ENCODE peak calls at places on chromosomes 12 and 14, in nine cellular contexts. S, D, C, E, Y, V, R, L and F are unnamed samples. For H3K27me3, the result is how much of the 10 kb centered on the place peaks cover.

GRCh38 chr12:88242161-88242925 is 100.2 kb downstream of the TMTC3 start:
- DNase-seq in S (no peak), D (no peak), C (peak), E (no peak), Y (no peak), V (no peak), R (no peak), L (peak), F (peak)

GRCh38 chr14:33737446-33737845 is 213.4 kb downstream of the EGLN3 start:
- DNase-seq in S (no peak), D (no peak), C (no peak), E (no peak), Y (no peak), V (no peak), R (no peak), L (no peak), F (peak)

GRCh38 chr12:101779626-101780025 is 40.4 kb upstream of the SYCP3 start:
- DNase-seq in S (no peak), D (no peak), C (no peak), E (no peak), Y (no peak), V (no peak), R (no peak), L (no peak), F (no peak)

GRCh38 chr14:26427059-26427458 is 170.8 kb downstream of the NOVA1 start:
- DNase-seq in S (no peak), D (no peak), C (no peak), E (no peak), Y (no peak), V (no peak), R (no peak), L (no peak), F (no peak)

GRCh38 chr14:103748539-103748867 is 32.9 kb downstream of the ZFYVE21 start:
- DNase-seq in S (no peak), D (no peak), C (no peak), E (no peak), Y (no peak), V (peak), R (no peak), L (no peak), F (peak)

GRCh38 chr12:65490193-65490592 is 211.7 kb downstream of the MSRB3 start:
- DNase-seq in S (no peak), D (no peak), C (no peak), E (no peak), Y (no peak), V (no peak), R (no peak), L (no peak), F (peak)

GRCh38 chr14:74963178-74963704 is 7.8 kb upstream of the PGF start:
- DNase-seq in S (no peak), D (no peak), C (no peak), E (no peak), Y (no peak), V (no peak), R (no peak), L (no peak), F (no peak)

GRCh38 chr12:55893723-55894122 is 34.0 kb downstream of the PYM1 start:
- DNase-seq in S (no peak), D (no peak), C (no peak), E (no peak), Y (no peak), V (no peak), R (no peak), L (no peak), F (no peak)

GRCh38 chr14:87017335-87017734 is 975.6 kb downstream of the GALC start:
- DNase-seq in S (no peak), D (no peak), C (no peak), E (no peak), Y (no peak), V (no peak), R (no peak), L (no peak), F (no peak)

GRCh38 chr12:42426733-42427132 is 100.8 kb downstream of the PPHLN1 start:
- DNase-seq in S (peak), D (no peak), C (no peak), E (no peak), Y (no peak), V (no peak), R (no peak), L (no peak), F (peak)

GRCh38 chr14:78782551-78782950 is 612.4 kb downstream of the NRXN3 start:
- DNase-seq in S (no peak), D (no peak), C (no peak), E (no peak), Y (no peak), V (no peak), R (no peak), L (no peak), F (no peak)

GRCh38 chr12:29796823-29797263 is 13.1 kb upstream of the TMTC1 start:
- DNase-seq in S (no peak), D (no peak), C (no peak), E (no peak), Y (no peak), V (no peak), R (no peak), L (peak), F (peak)

GRCh38 chr14:75917322-75918251 is 64.2 kb downstream of the TGFB3 start:
- DNase-seq in S (no peak), D (no peak), C (no peak), E (no peak), Y (no peak), V (no peak), R (peak), L (no peak), F (no peak)

GRCh38 chr14:30610719-30611388 is 11.3 kb upstream of the SCFD1 start:
- DNase-seq in S (peak), D (no peak), C (no peak), E (no peak), Y (peak), V (no peak), R (peak), L (peak), F (peak)

GRCh38 chr12:46950116-46950515 is 124.3 kb upstream of the SLC38A4 start:
- DNase-seq in S (no peak), D (no peak), C (no peak), E (no peak), Y (no peak), V (no peak), R (no peak), L (no peak), F (peak)

GRCh38 chr12:47729233-47729632 is 3.9 kb upstream of the ENDOU start:
- DNase-seq in S (no peak), D (no peak), C (no peak), E (no peak), Y (no peak), V (no peak), R (no peak), L (no peak), F (peak)

GRCh38 chr12:31715283-31715825 is 13.5 kb downstream of the AMN1 start:
- DNase-seq in S (no peak), D (no peak), C (no peak), E (no peak), Y (no peak), V (no peak), R (no peak), L (no peak), F (no peak)

GRCh38 chr12:5499566-5500325 is 67.8 kb downstream of the NTF3 start:
- DNase-seq in S (no peak), D (no peak), C (no peak), E (no peak), Y (peak), V (no peak), R (no peak), L (peak), F (no peak)

GRCh38 chr12:88706286-88706685 is 126.0 kb upstream of the KITLG start:
- DNase-seq in S (no peak), D (no peak), C (no peak), E (no peak), Y (no peak), V (no peak), R (no peak), L (no peak), F (no peak)

GRCh38 chr12:52317443-52318052 is 3.6 kb downstream of the KRT83 start:
- DNase-seq in S (no peak), D (no peak), C (no peak), E (no peak), Y (no peak), V (peak), R (no peak), L (no peak), F (no peak)

GRCh38 chr12:32666018-32666417 is 13.1 kb upstream of the DNM1L start:
- DNase-seq in S (no peak), D (no peak), C (no peak), E (no peak), Y (no peak), V (no peak), R (no peak), L (no peak), F (no peak)

GRCh38 chr12:92593734-92594402 is 108.9 kb upstream of the PLEKHG7 start:
- DNase-seq in S (peak), D (no peak), C (peak), E (no peak), Y (peak), V (no peak), R (no peak), L (no peak), F (peak)

GRCh38 chr14:77208266-77208978 is 26.8 kb downstream of the TMEM63C start:
- DNase-seq in S (peak), D (peak), C (peak), E (peak), Y (peak), V (no peak), R (peak), L (peak), F (peak)

GRCh38 chr12:12467701-12468218 is 94.9 kb downstream of the DUSP16 start:
- DNase-seq in S (peak), D (no peak), C (no peak), E (no peak), Y (peak), V (no peak), R (no peak), L (no peak), F (no peak)

GRCh38 chr12:26723379-26724308 is 109.3 kb downstream of the ITPR2 start:
- DNase-seq in S (no peak), D (no peak), C (no peak), E (no peak), Y (no peak), V (no peak), R (no peak), L (no peak), F (peak)

GRCh38 chr12:59041241-59042121 is 121.2 kb upstream of the LRIG3 start:
- DNase-seq in S (no peak), D (no peak), C (no peak), E (no peak), Y (no peak), V (no peak), R (no peak), L (peak), F (peak)

GRCh38 chr12:21659383-21659782 is 1.7 kb upstream of the LDHB start:
- DNase-seq in S (no peak), D (no peak), C (no peak), E (no peak), Y (no peak), V (no peak), R (no peak), L (no peak), F (no peak)

GRCh38 chr12:94832780-94833760 is 170.4 kb downstream of the NDUFA12 start:
- DNase-seq in S (no peak), D (peak), C (no peak), E (no peak), Y (no peak), V (no peak), R (peak), L (no peak), F (no peak)

GRCh38 chr12:132518354-132518992 is 28.5 kb downstream of the FBRSL1 start:
- DNase-seq in S (no peak), D (no peak), C (no peak), E (no peak), Y (no peak), V (no peak), R (no peak), L (no peak), F (no peak)
- H3K4me3 ChIP-seq in S (no peak), D (no peak), C (no peak), E (no peak), Y (no peak), V (no peak), R (no peak), L (no peak), F (no peak)

DNA sequence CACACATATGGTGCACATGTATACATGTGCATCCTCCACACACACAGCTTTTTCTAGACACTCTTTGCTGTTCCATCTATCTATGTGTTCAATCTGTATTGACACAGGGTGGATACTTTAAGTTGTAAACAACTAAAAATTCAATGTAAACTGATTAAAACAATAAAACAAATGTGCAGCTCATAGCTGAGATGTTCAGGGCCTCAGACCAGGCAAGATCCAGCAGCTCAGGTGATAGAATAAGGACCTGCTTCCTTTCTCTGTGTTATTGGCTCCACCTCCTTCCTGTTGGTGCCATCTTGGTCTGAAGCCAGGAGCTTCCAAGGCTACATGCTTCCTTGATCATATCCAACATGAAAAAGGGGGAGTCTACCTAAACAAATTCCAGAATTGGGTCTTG is 158.1 kb upstream of the RFLNA start:
- DNase-seq in S (no peak), D (no peak), C (no peak), E (no peak), Y (no peak), V (no peak), R (no peak), L (no peak), F (no peak)
- H3K27me3 ChIP-seq in S (under half), D (under half), C (under half), E (under half), Y (under half), V (under half), R (under half), L (under half), F (under half)

GRCh38 chr14:99251721-99252120 is 20.3 kb downstream of the BCL11B start:
- DNase-seq in S (no peak), D (no peak), C (no peak), E (no peak), Y (no peak), V (no peak), R (no peak), L (no peak), F (no peak)
- H3K27ac ChIP-seq in S (no peak), D (no peak), C (no peak), E (no peak), Y (peak), V (no peak), R (no peak), L (no peak), F (no peak)

GRCh38 chr14:20627337-20628032 is 14.0 kb downstream of the OR6S1 start:
- DNase-seq in S (no peak), D (no peak), C (no peak), E (no peak), Y (no peak), V (no peak), R (no peak), L (no peak), F (no peak)
- H3K4me3 ChIP-seq in S (no peak), D (no peak), C (no peak), E (no peak), Y (no peak), V (no peak), R (no peak), L (no peak), F (no peak)

GRCh38 chr12:114412825-114413749 is 7.1 kb upstream of the TBX5 start:
- DNase-seq in S (no peak), D (no peak), C (no peak), E (no peak), Y (no peak), V (no peak), R (no peak), L (no peak), F (no peak)
- H3K27me3 ChIP-seq in S (half or more), D (half or more), C (under half), E (half or more), Y (half or more), V (half or more), R (half or more), L (under half), F (under half)

GRCh38 chr12:104372048-104372720 is 68.6 kb downstream of the EID3 start:
- DNase-seq in S (no peak), D (no peak), C (no peak), E (no peak), Y (no peak), V (no peak), R (no peak), L (no peak), F (peak)

GRCh38 chr12:104372721-104373335 is 69.3 kb downstream of the EID3 start:
- DNase-seq in S (no peak), D (no peak), C (no peak), E (no peak), Y (no peak), V (no peak), R (no peak), L (no peak), F (no peak)

GRCh38 chr12:104369708-104370107 is 66.2 kb downstream of the EID3 start:
- DNase-seq in S (no peak), D (no peak), C (no peak), E (no peak), Y (no peak), V (no peak), R (no peak), L (no peak), F (no peak)

GRCh38 chr12:104374071-104374470 is 70.5 kb downstream of the EID3 start:
- DNase-seq in S (no peak), D (no peak), C (no peak), E (no peak), Y (no peak), V (no peak), R (no peak), L (no peak), F (no peak)

GRCh38 chr12:104370989-104371870 is 67.7 kb downstream of the EID3 start:
- DNase-seq in S (no peak), D (no peak), C (no peak), E (no peak), Y (no peak), V (no peak), R (no peak), L (no peak), F (peak)
- H3K27ac ChIP-seq in S (no peak), D (no peak), C (no peak), E (no peak), Y (no peak), V (no peak), R (no peak), L (no peak), F (peak)

DNA sequence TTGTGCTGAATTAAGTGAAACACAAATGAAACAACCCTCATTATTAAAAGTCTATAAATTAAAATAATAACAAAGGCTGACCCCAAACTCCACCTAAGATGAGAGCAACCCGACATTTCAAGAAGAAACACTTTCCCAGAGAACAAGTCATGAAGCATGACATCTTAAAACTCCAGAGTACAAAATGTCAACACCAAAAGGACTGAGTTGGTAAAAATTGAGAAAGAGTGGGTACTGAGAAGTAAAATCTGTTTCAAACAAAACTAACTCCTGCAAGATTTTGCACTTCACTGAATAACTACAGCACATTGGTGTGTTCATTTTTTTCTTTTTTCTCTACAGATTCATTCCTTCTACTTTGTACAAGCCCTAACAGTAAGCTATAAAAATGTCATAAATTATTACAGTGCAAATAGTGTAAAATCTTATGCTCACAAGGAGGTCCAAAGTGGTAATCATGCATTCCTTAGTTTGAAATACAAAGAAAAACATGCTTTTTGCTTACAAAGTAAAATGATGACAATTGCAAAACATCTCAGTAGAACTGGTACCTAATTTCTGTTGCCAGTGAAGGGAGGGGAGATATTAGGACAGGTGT is 31.8 kb downstream of the SLC35F4 start:
- DNase-seq in S (no peak), D (no peak), C (no peak), E (no peak), Y (no peak), V (no peak), R (no peak), L (no peak), F (no peak)
- H3K4me3 ChIP-seq in S (no peak), D (no peak), C (no peak), E (no peak), Y (no peak), V (no peak), R (no peak), L (no peak), F (no peak)

DNA sequence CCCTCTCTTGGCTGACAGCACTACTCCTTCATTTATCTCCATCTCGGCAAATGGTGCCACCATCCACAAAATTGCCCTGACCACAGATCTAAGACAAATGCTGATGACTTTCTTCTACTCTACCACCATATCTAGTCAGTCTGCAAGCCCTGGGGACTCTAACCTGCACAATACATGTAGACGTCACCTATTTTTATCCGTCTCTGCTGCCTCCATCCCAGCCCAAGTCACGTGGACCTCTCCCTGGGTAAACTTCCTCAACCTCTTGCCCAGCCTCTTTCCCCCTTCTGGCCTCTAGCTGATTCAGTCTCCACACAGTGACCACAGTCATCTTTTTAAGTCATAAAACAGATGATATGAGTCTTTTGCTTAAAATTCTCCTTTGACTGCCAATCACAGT is 1203.0 kb downstream of the AACS start:
- DNase-seq in S (no peak), D (no peak), C (no peak), E (no peak), Y (no peak), V (no peak), R (no peak), L (no peak), F (no peak)
- H3K27me3 ChIP-seq in S (under half), D (under half), C (under half), E (under half), Y (under half), V (under half), R (under half), L (under half), F (under half)

DNA sequence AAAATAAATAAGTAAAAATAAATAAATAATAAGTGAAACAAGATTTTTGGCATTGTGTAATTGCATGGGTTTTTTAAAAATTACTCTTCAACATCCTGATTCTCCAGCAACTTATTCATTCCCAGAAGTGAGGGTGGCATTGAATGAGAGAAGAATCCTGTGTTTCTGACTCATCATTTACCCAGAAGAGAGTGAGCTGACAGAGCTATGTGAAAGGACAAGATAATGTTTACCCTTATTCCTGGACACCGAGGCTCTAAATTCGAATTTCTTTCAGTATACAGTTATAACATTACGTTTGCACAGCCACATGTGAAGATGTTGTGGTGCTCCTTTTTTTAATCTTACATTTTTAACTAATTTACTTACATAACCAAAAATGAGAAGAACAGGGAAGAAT is 36.4 kb downstream of the BBS10 start:
- DNase-seq in S (no peak), D (no peak), C (no peak), E (no peak), Y (no peak), V (no peak), R (no peak), L (no peak), F (peak)
- H3K27ac ChIP-seq in S (no peak), D (no peak), C (no peak), E (peak), Y (no peak), V (no peak), R (no peak), L (no peak), F (peak)